ENCODE peak calls at places on chromosomes 3 and 15, in six cellular contexts. F is adrenal gland, K is GM23248, N is mesenchymal stem cell, S is mesendoderm, Z is heart left ventricle. G is an unnamed sample. For H3K4me1, the result is how much of the 10 kb centered on the place peaks cover.

GRCh38 chr3:46549408-46549904 is 16.6 kb downstream of the LRRC2 start:
- DNase-seq in K (no peak), Z (no peak), F (no peak), N (no peak), S (peak), G (peak)

GRCh38 chr3:193945126-193945525 is 190.8 kb upstream of the HES1 start:
- DNase-seq in Z (no peak), N (no peak), F (no peak), K (no peak), S (peak), G (no peak)

GRCh38 chr15:31870336-31871158 is 159.8 kb upstream of the CHRNA7 start:
- DNase-seq in K (peak), S (peak), Z (peak), F (peak), N (peak), G (peak)

GRCh38 chr15:63474810-63475316 is 29.5 kb upstream of the USP3 start:
- DNase-seq in K (peak), S (no peak), F (no peak), N (peak), Z (no peak), G (no peak)

GRCh38 chr3:162390891-162391290 is 894.3 kb downstream of the OTOL1 start:
- DNase-seq in Z (no peak), K (peak), N (peak), S (peak), F (no peak), G (peak)

GRCh38 chr15:56759450-56759845 is 26.1 kb upstream of the ZNF280D start:
- DNase-seq in S (no peak), F (peak), N (peak), K (peak), Z (peak), G (peak)

GRCh38 chr15:62988701-62989100 is 53.8 kb upstream of the TPM1 start:
- DNase-seq in N (no peak), K (no peak), S (no peak), Z (no peak), F (no peak), G (no peak)

GRCh38 chr15:81531141-81531592 is 157.2 kb upstream of the TMC3 start:
- DNase-seq in Z (peak), F (no peak), N (peak), S (no peak), K (no peak), G (peak)

GRCh38 chr3:195888981-195889842 is 19.1 kb downstream of the TNK2 start:
- DNase-seq in N (no peak), F (no peak), S (no peak), Z (no peak), K (no peak), G (no peak)

GRCh38 chr15:68619303-68619698 is 40.5 kb downstream of the CORO2B start:
- DNase-seq in F (no peak), S (no peak), K (no peak), N (no peak), Z (no peak), G (no peak)
- H3K4me1 ChIP-seq in F (under half), S (under half), K (under half), N (under half), Z (under half), G (half or more)

GRCh38 chr3:134476977-134477376 is 8.8 kb downstream of the ANAPC13 start:
- DNase-seq in Z (peak), S (no peak), F (no peak), N (no peak), K (peak), G (peak)

GRCh38 chr3:134473868-134474546 is 11.8 kb downstream of the ANAPC13 start:
- DNase-seq in F (peak), S (peak), N (peak), K (peak), Z (peak), G (peak)

GRCh38 chr3:134477938-134478337 is 7.8 kb downstream of the ANAPC13 start:
- DNase-seq in Z (no peak), K (no peak), N (no peak), S (peak), F (no peak), G (no peak)

GRCh38 chr3:134476306-134476705 is 9.5 kb downstream of the ANAPC13 start:
- DNase-seq in N (peak), F (no peak), Z (no peak), S (peak), K (no peak), G (no peak)

GRCh38 chr3:134474956-134475355 is 10.8 kb downstream of the ANAPC13 start:
- DNase-seq in Z (no peak), N (no peak), K (no peak), F (no peak), S (no peak), G (no peak)
- H3K4me1 ChIP-seq in Z (under half), N (under half), K (half or more), F (under half), S (under half), G (under half)

DNA sequence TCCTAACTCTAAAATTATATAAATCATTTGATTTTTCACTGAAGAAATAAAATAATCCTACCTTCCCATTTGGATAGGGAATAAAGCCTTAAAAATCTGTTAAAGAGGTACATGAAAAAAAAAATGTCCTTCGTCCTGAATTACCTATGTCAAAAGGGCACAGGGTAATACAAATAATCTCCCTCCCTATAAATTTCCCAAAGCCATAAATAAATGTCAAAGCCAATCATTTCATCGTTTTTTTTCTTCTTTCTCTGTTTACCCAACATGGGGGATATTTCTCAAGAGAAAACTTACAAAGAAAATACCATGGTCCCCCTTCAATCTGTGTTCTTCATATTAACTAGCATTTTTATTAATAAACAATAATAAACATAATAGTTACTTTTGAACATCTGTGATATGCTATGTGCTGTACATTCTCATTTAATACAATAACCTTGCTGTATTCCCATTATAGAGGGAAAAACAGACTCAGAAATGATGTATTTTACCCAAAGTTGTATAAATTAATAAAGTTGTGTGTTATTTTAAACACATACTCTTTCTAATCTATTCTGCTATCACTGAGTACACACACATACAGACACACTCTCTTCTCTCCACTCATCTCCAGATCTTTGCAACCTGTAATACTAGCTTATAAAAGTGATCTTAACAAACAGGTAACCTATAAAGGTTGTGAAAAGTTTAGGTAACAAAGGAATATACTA is 910 bp upstream of the ANKRD28 start:
- DNase-seq in N (no peak), S (no peak), Z (no peak), F (no peak), K (no peak), G (no peak)
- H3K4me1 ChIP-seq in N (under half), S (under half), Z (under half), F (under half), K (under half), G (under half)

GRCh38 chr3:159159546-159159945 is 357.7 kb downstream of the MFSD1 start:
- DNase-seq in F (no peak), S (no peak), N (no peak), K (no peak), Z (no peak), G (no peak)

GRCh38 chr3:159158801-159159200 is 356.9 kb downstream of the MFSD1 start:
- DNase-seq in S (peak), Z (no peak), N (no peak), K (no peak), F (no peak), G (no peak)

GRCh38 chr3:159163656-159164055 is 361.8 kb downstream of the MFSD1 start:
- DNase-seq in F (no peak), Z (no peak), N (no peak), K (no peak), S (no peak), G (no peak)

GRCh38 chr3:159157275-159157674 is 355.4 kb downstream of the MFSD1 start:
- DNase-seq in N (no peak), F (no peak), K (no peak), Z (no peak), S (no peak), G (no peak)

DNA sequence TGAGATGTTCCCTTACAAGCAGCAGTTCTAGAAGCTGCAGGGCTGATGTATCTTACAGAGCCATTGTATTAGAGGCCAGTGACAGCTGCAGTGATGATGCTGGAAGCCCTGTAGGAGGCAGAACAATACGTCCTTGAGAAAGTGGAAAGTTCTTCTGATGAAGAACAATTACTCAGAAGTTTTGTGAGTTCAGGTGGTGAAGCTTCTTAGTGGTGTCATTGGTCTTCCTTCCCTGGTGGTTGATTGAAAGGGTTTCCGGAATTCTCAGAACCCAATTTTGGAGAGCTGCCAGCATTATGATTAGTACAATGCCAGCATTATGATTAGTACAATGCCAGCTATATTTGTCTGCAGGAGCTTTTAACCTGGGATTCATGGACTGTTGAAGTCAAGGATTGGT is 356.4 kb downstream of the MFSD1 start:
- DNase-seq in K (no peak), S (peak), F (no peak), N (no peak), Z (no peak), G (peak)
- H3K4me1 ChIP-seq in K (under half), S (under half), F (under half), N (under half), Z (under half), G (under half)

GRCh38 chr3:160447544-160447943 is 2.0 kb downstream of the TRIM59 start:
- DNase-seq in S (no peak), K (peak), F (no peak), N (peak), Z (no peak), G (peak)

GRCh38 chr3:160450846-160451245 is 1.3 kb upstream of the TRIM59 start:
- DNase-seq in N (peak), F (no peak), Z (no peak), S (peak), K (peak), G (peak)

GRCh38 chr3:160449660-160450598 is at the start of gene TRIM59:
- DNase-seq in N (peak), F (peak), Z (peak), S (peak), K (peak), G (peak)

GRCh38 chr3:160446522-160447056 is 3.0 kb downstream of the TRIM59 start:
- DNase-seq in K (no peak), Z (no peak), S (no peak), N (no peak), F (no peak), G (no peak)

DNA sequence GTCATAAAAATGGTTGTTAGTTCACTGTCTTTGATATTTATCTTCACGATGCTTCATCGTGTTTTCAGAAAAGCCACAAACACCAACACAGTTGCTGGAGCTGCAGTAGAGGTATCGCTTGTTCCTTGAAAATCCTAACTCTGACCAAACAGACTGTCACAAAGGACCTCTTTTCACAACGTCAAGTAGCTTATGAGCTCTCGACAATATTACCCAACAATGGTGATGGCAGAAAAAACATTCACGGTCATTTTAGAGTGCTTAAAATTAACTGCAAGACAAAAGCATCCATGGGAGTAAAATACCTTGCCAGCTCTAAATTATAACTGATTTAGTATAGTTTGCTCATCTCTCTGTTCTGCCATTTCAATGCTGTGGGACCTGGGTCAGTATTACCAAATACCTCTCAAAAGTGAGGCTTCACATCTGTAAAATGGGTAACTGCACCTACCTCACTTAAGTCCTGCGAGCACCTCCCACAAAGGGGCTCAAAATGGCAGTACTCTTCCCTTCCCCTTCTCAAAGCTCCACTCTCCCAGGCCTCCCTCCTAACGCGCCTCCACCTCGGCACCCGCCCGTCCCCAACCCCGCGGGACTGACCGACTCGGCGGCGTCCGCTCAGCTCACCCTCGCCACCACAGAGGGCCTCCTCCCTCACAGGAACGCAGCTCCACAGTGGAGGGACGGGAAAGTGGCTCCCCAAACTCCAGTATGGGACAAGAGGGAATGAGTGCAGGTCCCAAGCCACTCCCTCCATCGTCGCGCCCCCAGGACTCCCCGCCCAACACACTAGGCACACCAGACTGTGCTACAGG is 534 bp downstream of the TRIM59 start:
- DNase-seq in K (peak), Z (peak), S (no peak), N (peak), F (no peak), G (peak)
- H3K4me1 ChIP-seq in K (under half), Z (under half), S (under half), N (under half), F (under half), G (under half)

GRCh38 chr3:71303627-71304260 is 279.8 kb downstream of the FOXP1 start:
- DNase-seq in F (no peak), Z (no peak), K (no peak), S (no peak), N (no peak), G (no peak)
- H3K4me1 ChIP-seq in F (under half), Z (under half), K (under half), S (under half), N (under half), G (under half)

G was measured in fibroblast of lung.